ENCODE peak calls at places on chromosomes 13 and 19, in six cellular contexts. H is mucosa of descending colon, E is HS-5, B is SHP77 treated with DMSO at 0.1 percent for 48 hours, A is glomerular endothelial cell, V is epithelial cell of esophagus. W is an unnamed sample.

GRCh38 chr19:32914879-32915278 is 45.3 kb upstream of the SLC7A9 start:
- DNase-seq in H (no peak), E (no peak), B (no peak), A (no peak), V (peak), W (no peak)

GRCh38 chr19:53906211-53907192 is 2.6 kb upstream of the CACNG7 start:
- DNase-seq in H (peak), E (no peak), B (no peak), A (no peak), V (peak), W (peak)

GRCh38 chr19:48768989-48769713 is 13.8 kb downstream of the FGF21 start:
- DNase-seq in H (no peak), E (no peak), B (no peak), A (no peak), V (no peak), W (no peak)

GRCh38 chr13:46622013-46622917 is 69.3 kb downstream of the LRCH1 start:
- DNase-seq in H (no peak), E (no peak), B (no peak), A (no peak), V (no peak), W (no peak)

GRCh38 chr13:73167046-73167820 is 108.4 kb downstream of the KLF5 start:
- DNase-seq in H (no peak), E (no peak), B (no peak), A (no peak), V (peak), W (no peak)

GRCh38 chr19:10836478-10837325 is 690 bp upstream of the TMED1 start:
- DNase-seq in H (peak), E (peak), B (peak), A (no peak), V (peak), W (peak)

GRCh38 chr13:28679628-28680027 is 20.7 kb downstream of the POMP start:
- DNase-seq in H (no peak), E (no peak), B (no peak), A (no peak), V (peak), W (no peak)

GRCh38 chr13:23709521-23709920 is 139.3 kb downstream of the TNFRSF19 start:
- DNase-seq in H (no peak), E (no peak), B (no peak), A (no peak), V (no peak), W (no peak)

GRCh38 chr13:67048793-67049150 is 181.4 kb downstream of the PCDH9 start:
- DNase-seq in H (no peak), E (no peak), B (no peak), A (peak), V (no peak), W (no peak)

GRCh38 chr19:12793290-12794195 is 2.3 kb downstream of the JUNB start:
- DNase-seq in H (peak), E (peak), B (peak), A (no peak), V (peak), W (peak)

GRCh38 chr13:30141773-30142501 is 165.4 kb downstream of the KATNAL1 start:
- DNase-seq in H (no peak), E (no peak), B (no peak), A (no peak), V (no peak), W (no peak)

GRCh38 chr13:30868806-30869470 is 37.1 kb upstream of the MEDAG start:
- DNase-seq in H (no peak), E (no peak), B (no peak), A (no peak), V (no peak), W (no peak)

GRCh38 chr19:16332991-16333624 is 8.5 kb downstream of the KLF2 start:
- DNase-seq in H (no peak), E (no peak), B (no peak), A (no peak), V (no peak), W (no peak)

GRCh38 chr13:21048901-21049655 is 12.3 kb downstream of the LATS2 start:
- DNase-seq in H (no peak), E (no peak), B (no peak), A (no peak), V (no peak), W (no peak)

GRCh38 chr13:100987993-100988392 is 313.4 kb upstream of the TMTC4 start:
- DNase-seq in H (no peak), E (no peak), B (no peak), A (no peak), V (peak), W (no peak)

GRCh38 chr13:60164490-60164889 is 762 bp upstream of the DIAPH3 start:
- DNase-seq in H (no peak), E (no peak), B (no peak), A (no peak), V (peak), W (no peak)

GRCh38 chr19:33493401-33494275 is 28.0 kb downstream of the PEPD start:
- DNase-seq in H (no peak), E (no peak), B (no peak), A (no peak), V (no peak), W (no peak)

GRCh38 chr13:59754411-59754810 is 409.3 kb downstream of the DIAPH3 start:
- DNase-seq in H (no peak), E (no peak), B (no peak), A (no peak), V (no peak), W (no peak)

GRCh38 chr13:40275636-40276035 is 390.8 kb downstream of the FOXO1 start:
- DNase-seq in H (no peak), E (peak), B (no peak), A (no peak), V (peak), W (no peak)

GRCh38 chr19:58563034-58563573 is 4.7 kb upstream of the UBE2M start:
- DNase-seq in H (peak), E (no peak), B (no peak), A (no peak), V (no peak), W (no peak)

GRCh38 chr13:43981091-43981490 is 101.4 kb downstream of the LACC1 start:
- DNase-seq in H (no peak), E (no peak), B (no peak), A (no peak), V (no peak), W (no peak)

GRCh38 chr13:44750618-44751017 is 174.5 kb upstream of the TSC22D1 start:
- DNase-seq in H (no peak), E (no peak), B (no peak), A (no peak), V (no peak), W (no peak)

GRCh38 chr13:85503797-85504196 is 295.4 kb downstream of the SLITRK6 start:
- DNase-seq in H (no peak), E (no peak), B (no peak), A (peak), V (peak), W (no peak)

GRCh38 chr13:90918551-90918950 is 428.9 kb upstream of the MIR17HG start:
- DNase-seq in H (no peak), E (peak), B (no peak), A (no peak), V (peak), W (no peak)

GRCh38 chr13:24208314-24208713 is 47.8 kb downstream of the SPATA13 start:
- DNase-seq in H (no peak), E (peak), B (no peak), A (peak), V (peak), W (no peak)

GRCh38 chr13:107124129-107124718 is 556.3 kb upstream of the ARGLU1 start:
- DNase-seq in H (no peak), E (no peak), B (no peak), A (peak), V (peak), W (no peak)

GRCh38 chr13:42656136-42656535 is 82.2 kb downstream of the TNFSF11 start:
- DNase-seq in H (no peak), E (no peak), B (no peak), A (no peak), V (no peak), W (no peak)